ENCODE peak calls at places on chromosomes 12 and 14, in nine cellular contexts. One of them, this sample, is unnamed.

GRCh38 chr12:124632510-124632909 is 65.1 kb upstream of the NCOR2 start:
- DNase-seq in coronary artery: no peak
- DNase-seq in sigmoid colon: no peak
- DNase-seq in glutamatergic neuron: no peak
- DNase-seq in choroid plexus epithelial cell: no peak
- DNase-seq in brain microvascular endothelial cell: no peak
- DNase-seq in breast epithelium: no peak
- DNase-seq in GM10248: no peak
- DNase-seq in H9: no peak
- DNase-seq in this sample: no peak

GRCh38 chr14:81246561-81247270 is 26.0 kb upstream of the GTF2A1 start:
- DNase-seq in coronary artery: no peak
- DNase-seq in sigmoid colon: no peak
- DNase-seq in glutamatergic neuron: no peak
- DNase-seq in choroid plexus epithelial cell: no peak
- DNase-seq in brain microvascular endothelial cell: no peak
- DNase-seq in breast epithelium: no peak
- DNase-seq in GM10248: no peak
- DNase-seq in H9: no peak
- DNase-seq in this sample: no peak

GRCh38 chr12:53726342-53726741 is 910 bp downstream of the CALCOCO1 start:
- DNase-seq in coronary artery: no peak
- DNase-seq in sigmoid colon: no peak
- DNase-seq in glutamatergic neuron: no peak
- DNase-seq in choroid plexus epithelial cell: no peak
- DNase-seq in brain microvascular endothelial cell: no peak
- DNase-seq in breast epithelium: no peak
- DNase-seq in GM10248: peak
- DNase-seq in H9: no peak
- DNase-seq in this sample: no peak

GRCh38 chr12:52870361-52871290 is 21.8 kb upstream of the KRT78 start:
- DNase-seq in coronary artery: no peak
- DNase-seq in sigmoid colon: peak
- DNase-seq in glutamatergic neuron: peak
- DNase-seq in choroid plexus epithelial cell: peak
- DNase-seq in brain microvascular endothelial cell: peak
- DNase-seq in breast epithelium: no peak
- DNase-seq in GM10248: peak
- DNase-seq in H9: peak
- DNase-seq in this sample: peak

GRCh38 chr12:88299567-88300101 is 157.5 kb downstream of the TMTC3 start:
- DNase-seq in coronary artery: no peak
- DNase-seq in sigmoid colon: no peak
- DNase-seq in glutamatergic neuron: no peak
- DNase-seq in choroid plexus epithelial cell: peak
- DNase-seq in brain microvascular endothelial cell: peak
- DNase-seq in breast epithelium: no peak
- DNase-seq in GM10248: peak
- DNase-seq in H9: no peak
- DNase-seq in this sample: peak

GRCh38 chr12:52876371-52876770 is 27.6 kb upstream of the KRT78 start:
- DNase-seq in coronary artery: no peak
- DNase-seq in sigmoid colon: no peak
- DNase-seq in glutamatergic neuron: no peak
- DNase-seq in choroid plexus epithelial cell: no peak
- DNase-seq in brain microvascular endothelial cell: no peak
- DNase-seq in breast epithelium: peak
- DNase-seq in GM10248: no peak
- DNase-seq in H9: no peak
- DNase-seq in this sample: no peak

GRCh38 chr14:100712490-100712889 is 14.2 kb upstream of the DLK1 start:
- DNase-seq in coronary artery: no peak
- DNase-seq in sigmoid colon: no peak
- DNase-seq in glutamatergic neuron: no peak
- DNase-seq in choroid plexus epithelial cell: no peak
- DNase-seq in brain microvascular endothelial cell: no peak
- DNase-seq in breast epithelium: no peak
- DNase-seq in GM10248: no peak
- DNase-seq in H9: no peak
- DNase-seq in this sample: no peak

GRCh38 chr12:121787063-121787774 is 6.3 kb downstream of the RHOF start:
- DNase-seq in coronary artery: no peak
- DNase-seq in sigmoid colon: no peak
- DNase-seq in glutamatergic neuron: no peak
- DNase-seq in choroid plexus epithelial cell: no peak
- DNase-seq in brain microvascular endothelial cell: no peak
- DNase-seq in breast epithelium: no peak
- DNase-seq in GM10248: no peak
- DNase-seq in H9: no peak
- DNase-seq in this sample: no peak

GRCh38 chr14:82313889-82314288 is 780.2 kb upstream of the SEL1L start:
- DNase-seq in coronary artery: no peak
- DNase-seq in sigmoid colon: no peak
- DNase-seq in glutamatergic neuron: no peak
- DNase-seq in choroid plexus epithelial cell: peak
- DNase-seq in brain microvascular endothelial cell: no peak
- DNase-seq in breast epithelium: no peak
- DNase-seq in GM10248: no peak
- DNase-seq in H9: no peak
- DNase-seq in this sample: no peak

GRCh38 chr12:108668532-108668931 is 34.8 kb upstream of the SELPLG start:
- DNase-seq in coronary artery: no peak
- DNase-seq in sigmoid colon: no peak
- DNase-seq in glutamatergic neuron: no peak
- DNase-seq in choroid plexus epithelial cell: no peak
- DNase-seq in brain microvascular endothelial cell: no peak
- DNase-seq in breast epithelium: no peak
- DNase-seq in GM10248: no peak
- DNase-seq in H9: no peak
- DNase-seq in this sample: peak

GRCh38 chr12:77760271-77761025 is 70.2 kb upstream of the NAV3 start:
- DNase-seq in coronary artery: no peak
- DNase-seq in sigmoid colon: no peak
- DNase-seq in glutamatergic neuron: no peak
- DNase-seq in choroid plexus epithelial cell: no peak
- DNase-seq in brain microvascular endothelial cell: no peak
- DNase-seq in breast epithelium: no peak
- DNase-seq in GM10248: no peak
- DNase-seq in H9: no peak
- DNase-seq in this sample: no peak

GRCh38 chr14:29354446-29354845 is 573.2 kb downstream of the PRKD1 start:
- DNase-seq in coronary artery: no peak
- DNase-seq in sigmoid colon: no peak
- DNase-seq in glutamatergic neuron: no peak
- DNase-seq in choroid plexus epithelial cell: no peak
- DNase-seq in brain microvascular endothelial cell: no peak
- DNase-seq in breast epithelium: no peak
- DNase-seq in GM10248: no peak
- DNase-seq in H9: no peak
- DNase-seq in this sample: peak

GRCh38 chr14:80926706-80927384 is 14.7 kb downstream of the CEP128 start:
- DNase-seq in coronary artery: no peak
- DNase-seq in sigmoid colon: no peak
- DNase-seq in glutamatergic neuron: no peak
- DNase-seq in choroid plexus epithelial cell: peak
- DNase-seq in brain microvascular endothelial cell: peak
- DNase-seq in breast epithelium: no peak
- DNase-seq in GM10248: no peak
- DNase-seq in H9: no peak
- DNase-seq in this sample: peak

GRCh38 chr14:29442720-29443119 is 484.9 kb downstream of the PRKD1 start:
- DNase-seq in coronary artery: no peak
- DNase-seq in sigmoid colon: no peak
- DNase-seq in glutamatergic neuron: no peak
- DNase-seq in choroid plexus epithelial cell: peak
- DNase-seq in brain microvascular endothelial cell: peak
- DNase-seq in breast epithelium: no peak
- DNase-seq in GM10248: no peak
- DNase-seq in H9: no peak
- DNase-seq in this sample: peak

GRCh38 chr12:95116773-95117172 is 43.4 kb upstream of the NR2C1 start:
- DNase-seq in coronary artery: no peak
- DNase-seq in sigmoid colon: no peak
- DNase-seq in glutamatergic neuron: no peak
- DNase-seq in choroid plexus epithelial cell: no peak
- DNase-seq in brain microvascular endothelial cell: no peak
- DNase-seq in breast epithelium: no peak
- DNase-seq in GM10248: no peak
- DNase-seq in H9: peak
- DNase-seq in this sample: no peak

GRCh38 chr12:50458606-50459005 is 46.2 kb upstream of the DIP2B start:
- DNase-seq in coronary artery: no peak
- DNase-seq in sigmoid colon: no peak
- DNase-seq in glutamatergic neuron: no peak
- DNase-seq in choroid plexus epithelial cell: peak
- DNase-seq in brain microvascular endothelial cell: no peak
- DNase-seq in breast epithelium: no peak
- DNase-seq in GM10248: no peak
- DNase-seq in H9: no peak
- DNase-seq in this sample: no peak

GRCh38 chr12:75560167-75560566 is 48.8 kb upstream of the KRR1 start:
- DNase-seq in coronary artery: no peak
- DNase-seq in sigmoid colon: no peak
- DNase-seq in glutamatergic neuron: no peak
- DNase-seq in choroid plexus epithelial cell: peak
- DNase-seq in brain microvascular endothelial cell: peak
- DNase-seq in breast epithelium: no peak
- DNase-seq in GM10248: peak
- DNase-seq in H9: no peak
- DNase-seq in this sample: peak
- TF ChIP-seq CTCF in coronary artery: no peak
- TF ChIP-seq CTCF in sigmoid colon: no peak
- TF ChIP-seq CTCF in glutamatergic neuron: no peak
- TF ChIP-seq CTCF in choroid plexus epithelial cell: peak
- TF ChIP-seq CTCF in brain microvascular endothelial cell: peak
- TF ChIP-seq CTCF in breast epithelium: peak
- TF ChIP-seq CTCF in GM10248: peak
- TF ChIP-seq CTCF in H9: peak
- TF ChIP-seq CTCF in this sample: peak

DNA sequence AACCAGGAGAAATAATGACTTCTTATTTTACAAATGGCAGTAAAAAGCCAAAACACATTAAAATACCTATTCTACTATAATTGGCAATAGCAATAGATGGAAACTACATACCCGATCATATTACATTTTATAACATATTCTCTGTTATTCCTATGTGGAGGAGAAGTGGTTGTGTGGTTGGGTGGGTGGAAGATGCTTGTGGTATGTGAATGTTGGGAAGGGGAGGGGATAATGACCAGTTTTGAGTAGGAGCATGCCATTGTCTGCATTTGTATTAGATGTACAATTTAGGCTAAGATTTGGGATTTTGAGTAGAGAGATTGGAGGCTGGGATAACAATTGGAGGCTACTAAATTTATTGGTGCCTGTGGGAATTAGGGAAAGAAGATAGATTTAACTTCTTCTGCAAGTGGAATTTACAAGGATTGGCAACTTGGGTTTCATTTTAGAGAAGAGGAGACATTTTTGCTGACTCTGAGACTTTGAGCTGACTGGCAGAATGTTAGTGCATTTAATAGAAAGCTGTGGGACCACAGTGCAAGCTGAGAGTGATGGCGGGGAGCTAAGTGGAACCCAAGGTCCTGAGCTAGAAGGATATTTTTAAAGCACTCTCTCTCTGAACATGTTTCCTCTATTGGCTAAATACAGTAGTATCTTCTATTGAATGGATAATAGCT is 65.2 kb downstream of the SLC16A7 start:
- DNase-seq in coronary artery: no peak
- DNase-seq in sigmoid colon: no peak
- DNase-seq in glutamatergic neuron: no peak
- DNase-seq in choroid plexus epithelial cell: no peak
- DNase-seq in brain microvascular endothelial cell: no peak
- DNase-seq in breast epithelium: no peak
- DNase-seq in GM10248: no peak
- DNase-seq in H9: no peak
- DNase-seq in this sample: no peak
- TF ChIP-seq CTCF in coronary artery: no peak
- TF ChIP-seq CTCF in sigmoid colon: no peak
- TF ChIP-seq CTCF in glutamatergic neuron: no peak
- TF ChIP-seq CTCF in choroid plexus epithelial cell: no peak
- TF ChIP-seq CTCF in brain microvascular endothelial cell: no peak
- TF ChIP-seq CTCF in breast epithelium: no peak
- TF ChIP-seq CTCF in GM10248: no peak
- TF ChIP-seq CTCF in H9: no peak
- TF ChIP-seq CTCF in this sample: no peak

DNA sequence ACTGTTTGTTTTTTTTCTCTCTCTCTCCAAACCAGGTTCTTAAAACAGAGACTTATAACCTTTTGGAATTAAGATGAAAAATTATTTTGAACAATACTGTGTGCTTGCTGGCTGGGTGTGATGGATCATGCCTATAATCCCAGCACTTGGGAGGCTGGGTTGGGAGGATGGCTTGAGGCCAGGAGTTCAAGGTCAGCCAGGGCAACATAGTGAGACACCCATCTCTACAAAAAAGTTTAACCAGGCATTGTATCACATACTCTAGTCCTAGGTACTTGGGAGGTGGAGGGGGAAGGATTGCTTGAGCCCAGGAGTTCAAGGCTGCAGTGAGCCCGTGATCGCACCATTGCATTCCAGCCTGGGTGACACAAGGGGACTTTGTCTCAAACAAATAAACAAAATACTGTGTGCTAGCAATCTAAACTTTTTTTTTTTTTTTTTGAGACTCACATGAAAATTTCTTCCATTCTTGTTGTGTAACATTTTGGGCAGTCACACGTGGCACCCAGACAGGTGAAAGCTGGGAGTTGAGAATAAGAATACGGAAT is 379.6 kb downstream of the ETNK1 start:
- DNase-seq in coronary artery: no peak
- DNase-seq in sigmoid colon: no peak
- DNase-seq in glutamatergic neuron: no peak
- DNase-seq in choroid plexus epithelial cell: no peak
- DNase-seq in brain microvascular endothelial cell: no peak
- DNase-seq in breast epithelium: no peak
- DNase-seq in GM10248: no peak
- DNase-seq in H9: no peak
- DNase-seq in this sample: no peak
- TF ChIP-seq CTCF in coronary artery: no peak
- TF ChIP-seq CTCF in sigmoid colon: no peak
- TF ChIP-seq CTCF in glutamatergic neuron: no peak
- TF ChIP-seq CTCF in choroid plexus epithelial cell: no peak
- TF ChIP-seq CTCF in brain microvascular endothelial cell: no peak
- TF ChIP-seq CTCF in breast epithelium: no peak
- TF ChIP-seq CTCF in GM10248: no peak
- TF ChIP-seq CTCF in H9: no peak
- TF ChIP-seq CTCF in this sample: no peak

DNA sequence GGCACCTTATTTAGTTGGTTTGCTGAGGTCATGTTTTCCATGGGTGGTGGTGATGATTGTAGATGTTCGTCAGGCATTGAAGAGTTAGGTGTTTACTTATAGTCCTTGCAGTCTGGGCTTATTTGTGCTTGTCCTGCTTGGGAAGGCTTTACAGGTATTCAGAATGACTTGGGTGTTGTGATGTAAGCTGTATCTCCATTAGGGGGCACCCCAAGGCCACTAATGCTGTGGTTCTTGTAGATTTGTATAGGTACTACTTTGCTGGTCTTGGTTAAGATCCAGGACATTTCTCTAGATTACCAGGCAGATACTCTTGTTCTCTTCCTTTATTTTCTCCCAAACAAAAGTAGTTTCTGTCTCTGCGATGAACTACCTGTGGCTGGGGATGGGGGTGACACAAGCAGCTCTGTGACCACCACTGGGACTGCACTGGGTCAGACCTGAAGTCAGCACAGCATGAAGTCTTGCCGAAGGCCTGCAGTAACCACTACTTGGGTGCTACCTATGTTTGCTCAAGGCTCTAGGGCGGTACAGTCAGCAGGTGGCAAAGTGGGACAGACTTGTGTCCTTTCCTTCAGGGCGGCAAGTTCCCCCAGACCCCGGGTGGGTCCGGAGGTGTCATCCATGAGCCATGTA is 35.8 kb upstream of the FBXO33 start:
- DNase-seq in coronary artery: no peak
- DNase-seq in sigmoid colon: no peak
- DNase-seq in glutamatergic neuron: peak
- DNase-seq in choroid plexus epithelial cell: peak
- DNase-seq in brain microvascular endothelial cell: peak
- DNase-seq in breast epithelium: no peak
- DNase-seq in GM10248: no peak
- DNase-seq in H9: peak
- DNase-seq in this sample: peak
- TF ChIP-seq CTCF in coronary artery: no peak
- TF ChIP-seq CTCF in sigmoid colon: no peak
- TF ChIP-seq CTCF in glutamatergic neuron: no peak
- TF ChIP-seq CTCF in choroid plexus epithelial cell: peak
- TF ChIP-seq CTCF in brain microvascular endothelial cell: peak
- TF ChIP-seq CTCF in breast epithelium: no peak
- TF ChIP-seq CTCF in GM10248: peak
- TF ChIP-seq CTCF in H9: peak
- TF ChIP-seq CTCF in this sample: peak

This sample was measured in fibroblast of mammary gland.